ENCODE peak calls at places on chromosomes 11 and 22, in seven cellular contexts. S is heart left ventricle; I is IMR-90; Z is CD8-positive, alpha-beta T cell; P is PC-3; M is mucosa of descending colon; V is lower lobe of right lung. E is an unnamed sample.

GRCh38 chr11:116703421-116703820 is 69.4 kb downstream of the BUD13 start:
- DNase-seq in Z (no peak), S (no peak), I (no peak), M (no peak), P (no peak), V (peak; percentile 10), E (no peak)

GRCh38 chr11:32962016-32962415 is 53.7 kb upstream of the DEPDC7 start:
- DNase-seq in Z (no peak), M (no peak), S (no peak), P (no peak), V (no peak), I (peak; percentile 10), E (no peak)

GRCh38 chr11:72278911-72279310 is 34.9 kb upstream of the PHOX2A start:
- DNase-seq in P (peak; percentile 62), I (peak; percentile 73), M (no peak), Z (no peak), V (no peak), S (no peak), E (peak; percentile 34)

GRCh38 chr22:40741116-40741515 is 61.8 kb downstream of the MCHR1 start:
- DNase-seq in Z (no peak), V (no peak), M (no peak), S (no peak), I (no peak), P (no peak), E (no peak)

GRCh38 chr22:46309526-46310085 is 12.9 kb downstream of the GTSE1 start:
- DNase-seq in P (no peak), M (no peak), I (no peak), Z (no peak), S (no peak), V (peak; percentile 24), E (no peak)

GRCh38 chr11:3077174-3077839 is 20.1 kb upstream of the CARS1 start:
- DNase-seq in V (no peak), P (no peak), Z (no peak), S (no peak), M (no peak), I (no peak), E (no peak)

GRCh38 chr22:26239561-26239960 is 70.3 kb downstream of the SEZ6L start:
- DNase-seq in M (no peak), S (no peak), P (no peak), Z (no peak), I (no peak), V (no peak), E (no peak)

GRCh38 chr11:103536335-103536722 is 427.1 kb downstream of the DYNC2H1 start:
- DNase-seq in I (no peak), M (no peak), Z (no peak), P (no peak), S (no peak), V (no peak), E (no peak)

GRCh38 chr22:40694409-40694808 is 15.1 kb downstream of the MCHR1 start:
- DNase-seq in V (no peak), P (no peak), M (peak; percentile 12), S (no peak), Z (no peak), I (no peak), E (no peak)

GRCh38 chr11:57675176-57675941 is 7.4 kb downstream of the ZDHHC5 start:
- DNase-seq in S (no peak), Z (no peak), I (no peak), P (peak; percentile 60), V (no peak), M (no peak), E (peak; percentile 51)

GRCh38 chr11:111157571-111157970 is 88.0 kb upstream of the POU2AF2 start:
- DNase-seq in V (no peak), I (no peak), S (no peak), P (no peak), M (no peak), Z (no peak), E (no peak)

GRCh38 chr22:35630891-35631290 is 13.8 kb upstream of the MB start:
- DNase-seq in Z (no peak), I (no peak), S (no peak), M (no peak), V (no peak), P (no peak), E (no peak)

GRCh38 chr11:125926682-125927081 is 19.2 kb upstream of the VSIG10L2 start:
- DNase-seq in I (no peak), Z (no peak), P (no peak), S (no peak), V (no peak), M (no peak), E (no peak)

GRCh38 chr22:37563153-37564081 is 3.1 kb downstream of the CDC42EP1 start:
- DNase-seq in S (no peak), P (peak; percentile 92), M (peak; percentile 75), I (peak; percentile 97), V (peak; percentile 69), Z (no peak), E (peak; percentile 90)

GRCh38 chr11:73999581-74000306 is 9.1 kb downstream of the UCP3 start:
- DNase-seq in Z (no peak), V (no peak), P (no peak), M (no peak), I (no peak), S (no peak), E (no peak)

GRCh38 chr11:47233989-47234668 is 14.5 kb downstream of the ACP2 start:
- DNase-seq in Z (no peak), P (peak; percentile 87), I (peak; percentile 67), V (no peak), S (peak; percentile 45), M (no peak), E (peak; percentile 72)
- TF ChIP-seq CTCF in Z (no peak), P (peak; percentile 58), I (peak; percentile 50), V (peak; percentile 24), S (peak; percentile 59), M (no peak), E (peak; percentile 30)

GRCh38 chr22:19065929-19066328 is 56.3 kb downstream of the DGCR2 start:
- DNase-seq in M (no peak), S (no peak), V (peak; percentile 8), P (no peak), Z (no peak), I (no peak), E (no peak)

GRCh38 chr22:19064354-19065054 is 57.7 kb downstream of the DGCR2 start:
- DNase-seq in S (no peak), Z (no peak), I (no peak), P (no peak), M (no peak), V (peak; percentile 23), E (no peak)

GRCh38 chr22:19066531-19067271 is 55.5 kb downstream of the DGCR2 start:
- DNase-seq in S (no peak), Z (no peak), P (peak; percentile 50), M (no peak), I (peak; percentile 83), V (peak; percentile 23), E (peak; percentile 69)

GRCh38 chr22:19063581-19064353 is 58.4 kb downstream of the DGCR2 start:
- DNase-seq in Z (no peak), M (no peak), V (peak; percentile 44), P (no peak), S (no peak), I (no peak), E (no peak)

DNA sequence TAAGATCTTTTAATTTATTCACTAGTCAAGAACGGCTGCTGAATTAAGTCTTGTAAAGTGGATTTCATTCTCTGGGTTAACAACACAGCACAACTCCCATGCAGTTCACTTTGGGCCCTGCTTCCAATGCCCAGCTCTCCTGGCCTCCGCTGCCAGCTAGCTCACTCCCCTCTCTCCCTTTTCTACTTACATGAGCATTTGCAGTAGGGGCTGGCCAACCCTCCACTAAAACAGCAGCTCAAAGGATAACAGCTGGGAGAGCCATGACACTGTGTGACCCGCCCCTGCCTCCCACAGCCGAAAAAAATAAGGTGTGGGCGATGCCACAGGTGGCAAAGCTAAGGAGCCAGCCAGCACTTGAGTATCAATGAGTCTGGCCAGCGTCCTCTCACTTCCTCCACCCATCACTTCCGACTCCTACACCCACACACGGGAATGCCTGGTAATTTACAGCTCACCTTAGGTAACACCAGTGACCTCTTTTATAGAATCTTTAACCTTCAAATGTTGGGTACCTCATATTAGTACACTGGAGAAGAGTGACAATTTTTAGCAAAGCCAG is 56.8 kb downstream of the DGCR2 start:
- DNase-seq in V (peak; percentile 11), I (no peak), S (no peak), M (no peak), Z (no peak), P (no peak), E (no peak)
- H3K36me3 ChIP-seq in V (peaks cover 93% of the 10 kb centered on the region), I (peaks cover 27% of the 10 kb centered on the region), S (peaks cover 75% of the 10 kb centered on the region), M (peaks cover 8% of the 10 kb centered on the region), Z (peaks cover 68% of the 10 kb centered on the region), P (peaks cover 5% of the 10 kb centered on the region), E (peaks cover 38% of the 10 kb centered on the region)

DNA sequence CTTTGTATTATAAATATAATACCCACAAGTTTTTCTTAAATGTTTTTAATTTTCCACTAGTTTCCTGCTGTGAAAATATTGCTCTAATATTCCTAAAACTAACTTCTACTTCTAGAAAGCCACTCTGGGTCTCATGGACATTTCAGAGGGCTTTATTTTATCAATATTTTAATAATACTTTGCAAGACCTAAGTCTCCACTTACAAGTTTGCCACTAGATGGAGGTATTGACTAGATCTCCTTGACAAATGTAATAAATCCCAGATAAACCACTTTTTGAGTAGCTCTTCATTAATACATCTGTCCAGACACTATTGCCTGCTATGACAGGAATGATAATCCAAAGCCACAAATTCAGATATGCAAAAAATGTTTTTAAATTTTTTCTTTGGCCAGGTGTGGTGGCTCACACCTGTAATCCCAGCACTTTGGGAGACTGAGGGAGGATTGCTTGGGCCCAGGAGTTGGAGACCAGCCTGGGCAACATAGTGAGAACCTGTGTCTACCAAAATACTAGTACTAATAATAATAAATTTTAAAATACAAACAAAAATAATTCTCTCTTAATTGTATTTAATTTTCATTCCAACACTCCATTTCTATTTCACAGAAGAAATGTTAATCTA is 3.5 kb upstream of the ACAT1 start:
- DNase-seq in I (peak; percentile 76), M (no peak), Z (no peak), P (peak; percentile 73), V (no peak), S (no peak), E (peak; percentile 61)
- TF ChIP-seq CTCF in I (peak; percentile 69), M (no peak), Z (peak; percentile 38), P (peak; percentile 82), V (peak; percentile 54), S (peak; percentile 66), E (peak; percentile 42)

GRCh38 chr22:25182131-25183110 is 17.2 kb upstream of the CRYBB3 start:
- DNase-seq in P (no peak), I (no peak), Z (no peak), V (no peak), S (no peak), M (no peak), E (no peak)

GRCh38 chr22:25192406-25192805 is 7.3 kb upstream of the CRYBB3 start:
- DNase-seq in S (no peak), P (no peak), V (no peak), Z (no peak), M (no peak), I (no peak), E (no peak)

GRCh38 chr22:25183959-25184619 is 15.6 kb upstream of the CRYBB3 start:
- DNase-seq in P (no peak), I (no peak), Z (no peak), M (no peak), V (no peak), S (no peak), E (no peak)

GRCh38 chr22:25186140-25186539 is 13.5 kb upstream of the CRYBB3 start:
- DNase-seq in I (no peak), S (no peak), V (no peak), M (no peak), Z (no peak), P (no peak), E (no peak)

DNA sequence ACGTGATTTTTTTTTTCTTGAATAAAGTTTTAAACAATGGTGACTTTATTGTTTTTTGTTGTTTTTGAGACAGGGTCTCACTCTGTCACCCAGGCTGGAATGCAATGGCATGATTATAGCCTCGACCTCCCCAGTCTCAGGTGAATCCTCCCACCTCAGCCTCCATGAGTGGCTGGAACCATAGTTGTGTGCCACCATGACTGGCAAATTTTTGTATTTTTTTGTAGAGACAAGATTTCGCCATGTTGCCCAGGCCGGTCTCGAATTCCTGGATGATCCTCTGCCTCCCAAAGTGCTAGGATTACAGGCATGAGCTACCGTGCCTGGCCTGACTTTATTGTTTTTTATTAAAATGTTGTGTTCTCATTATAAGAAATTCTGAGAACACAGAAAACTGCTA is 12.2 kb upstream of the CRYBB3 start:
- DNase-seq in Z (no peak), I (no peak), P (no peak), M (no peak), S (no peak), V (no peak), E (no peak)
- H3K36me3 ChIP-seq in Z (no peaks in the 10 kb centered on the region), I (no peaks in the 10 kb centered on the region), P (no peaks in the 10 kb centered on the region), M (no peaks in the 10 kb centered on the region), S (peaks cover 40% of the 10 kb centered on the region), V (peaks cover 46% of the 10 kb centered on the region), E (peaks cover 34% of the 10 kb centered on the region)